ENCODE peak calls at places on chromosomes 2 and 18, in ten cellular contexts. P is A549, Q is GM12878, G is heart left ventricle, V is GM12891, T is K562, M is gastrocnemius medialis, Y is testis, X is Peyer's patch, A is tibial nerve. F is an unnamed sample.

GRCh38 chr2:109232306-109232705 is 103.3 kb downstream of the SH3RF3 start:
- DNase-seq in P (no peak), Q (no peak), G (no peak), V (no peak), T (no peak), M (no peak), Y (no peak), X (no peak), A (no peak), F (no peak)

GRCh38 chr2:221601376-221601775 is 29.3 kb upstream of the EPHA4 start:
- DNase-seq in P (no peak), Q (no peak), G (no peak), V (no peak), T (no peak), M (no peak), Y (no peak), X (no peak), A (no peak), F (no peak)

GRCh38 chr2:126657146-126657635 is 1.2 kb downstream of the GYPC start:
- DNase-seq in P (no peak), Q (no peak), G (peak), V (no peak), T (peak), M (peak), Y (peak), X (no peak), A (peak), F (peak)

GRCh38 chr2:151206446-151206968 is 55.2 kb downstream of the RBM43 start:
- DNase-seq in P (no peak), Q (no peak), G (no peak), V (no peak), T (no peak), M (no peak), Y (no peak), X (no peak), A (no peak), F (no peak)

GRCh38 chr18:63290456-63291200 is 28.9 kb downstream of the BCL2 start:
- DNase-seq in P (no peak), Q (no peak), G (no peak), V (no peak), T (no peak), M (no peak), Y (peak), X (no peak), A (no peak), F (no peak)

GRCh38 chr2:67917332-67918054 is 145.3 kb downstream of the C1D start:
- DNase-seq in P (peak), Q (no peak), G (no peak), V (no peak), T (no peak), M (no peak), Y (no peak), X (no peak), A (no peak), F (no peak)

GRCh38 chr2:157331696-157332095 is 6.1 kb upstream of the ERMN start:
- DNase-seq in P (no peak), Q (no peak), G (no peak), V (no peak), T (no peak), M (no peak), Y (no peak), X (no peak), A (no peak), F (no peak)

GRCh38 chr2:9087151-9087681 is 83.7 kb upstream of the MBOAT2 start:
- DNase-seq in P (no peak), Q (no peak), G (no peak), V (no peak), T (no peak), M (no peak), Y (no peak), X (no peak), A (no peak), F (no peak)

GRCh38 chr2:56656826-56657225 is 473.0 kb downstream of the CCDC85A start:
- DNase-seq in P (no peak), Q (no peak), G (no peak), V (no peak), T (no peak), M (no peak), Y (no peak), X (no peak), A (no peak), F (no peak)

GRCh38 chr2:3299703-3300102 is 77.9 kb downstream of the EIPR1 start:
- DNase-seq in P (no peak), Q (no peak), G (no peak), V (no peak), T (no peak), M (no peak), Y (no peak), X (peak), A (no peak), F (no peak)

GRCh38 chr2:70964596-70965386 is 13.6 kb upstream of the ANKRD53 start:
- DNase-seq in P (peak), Q (no peak), G (peak), V (peak), T (peak), M (no peak), Y (peak), X (peak), A (peak), F (peak)

GRCh38 chr2:55555977-55556376 is 36.5 kb downstream of the CFAP36 start:
- DNase-seq in P (no peak), Q (no peak), G (no peak), V (no peak), T (no peak), M (no peak), Y (no peak), X (no peak), A (no peak), F (no peak)
- TF ChIP-seq POLR2A in P (no peak), Q (no peak), G (no peak), V (no peak), T (no peak), M (no peak), Y (no peak), X (no peak), A (no peak), F (no peak)

GRCh38 chr2:233013027-233013461 is at the start of gene NGEF:
- DNase-seq in P (no peak), Q (no peak), G (no peak), V (no peak), T (no peak), M (no peak), Y (no peak), X (peak), A (no peak), F (no peak)
- TF ChIP-seq POLR2A in P (no peak), Q (no peak), G (no peak), V (no peak), T (no peak), M (no peak), Y (no peak), X (no peak), A (no peak), F (no peak)

GRCh38 chr2:73233154-73233931 is at the start of gene PRADC1:
- DNase-seq in P (peak), Q (peak), G (peak), V (peak), T (peak), M (peak), Y (peak), X (peak), A (peak), F (peak)
- TF ChIP-seq POLR2A in P (peak), Q (peak), G (no peak), V (peak), T (peak), M (peak), Y (no peak), X (peak), A (no peak), F (peak)

GRCh38 chr2:66439291-66440010 is 4.5 kb downstream of the MEIS1 start:
- DNase-seq in P (no peak), Q (no peak), G (peak), V (no peak), T (no peak), M (no peak), Y (no peak), X (peak), A (no peak), F (peak)
- TF ChIP-seq POLR2A in P (no peak), Q (no peak), G (no peak), V (no peak), T (no peak), M (no peak), Y (no peak), X (no peak), A (no peak), F (no peak)

GRCh38 chr2:47126783-47127182 is 28.3 kb downstream of the STPG4 start:
- DNase-seq in P (no peak), Q (no peak), G (no peak), V (no peak), T (no peak), M (no peak), Y (no peak), X (no peak), A (no peak), F (no peak)

GRCh38 chr2:47128705-47129104 is 26.4 kb downstream of the STPG4 start:
- DNase-seq in P (no peak), Q (no peak), G (no peak), V (no peak), T (no peak), M (no peak), Y (no peak), X (no peak), A (no peak), F (no peak)

GRCh38 chr2:47133046-47133445 is 22.1 kb downstream of the STPG4 start:
- DNase-seq in P (no peak), Q (no peak), G (no peak), V (no peak), T (no peak), M (no peak), Y (no peak), X (no peak), A (no peak), F (no peak)

GRCh38 chr2:47127862-47128543 is 27.1 kb downstream of the STPG4 start:
- DNase-seq in P (no peak), Q (no peak), G (no peak), V (no peak), T (no peak), M (no peak), Y (no peak), X (no peak), A (no peak), F (peak)

GRCh38 chr2:47129191-47129711 is 25.9 kb downstream of the STPG4 start:
- DNase-seq in P (no peak), Q (no peak), G (no peak), V (no peak), T (no peak), M (peak), Y (no peak), X (no peak), A (no peak), F (no peak)
- TF ChIP-seq POLR2A in P (no peak), Q (no peak), G (no peak), V (no peak), T (no peak), M (no peak), Y (no peak), X (no peak), A (no peak), F (no peak)

DNA sequence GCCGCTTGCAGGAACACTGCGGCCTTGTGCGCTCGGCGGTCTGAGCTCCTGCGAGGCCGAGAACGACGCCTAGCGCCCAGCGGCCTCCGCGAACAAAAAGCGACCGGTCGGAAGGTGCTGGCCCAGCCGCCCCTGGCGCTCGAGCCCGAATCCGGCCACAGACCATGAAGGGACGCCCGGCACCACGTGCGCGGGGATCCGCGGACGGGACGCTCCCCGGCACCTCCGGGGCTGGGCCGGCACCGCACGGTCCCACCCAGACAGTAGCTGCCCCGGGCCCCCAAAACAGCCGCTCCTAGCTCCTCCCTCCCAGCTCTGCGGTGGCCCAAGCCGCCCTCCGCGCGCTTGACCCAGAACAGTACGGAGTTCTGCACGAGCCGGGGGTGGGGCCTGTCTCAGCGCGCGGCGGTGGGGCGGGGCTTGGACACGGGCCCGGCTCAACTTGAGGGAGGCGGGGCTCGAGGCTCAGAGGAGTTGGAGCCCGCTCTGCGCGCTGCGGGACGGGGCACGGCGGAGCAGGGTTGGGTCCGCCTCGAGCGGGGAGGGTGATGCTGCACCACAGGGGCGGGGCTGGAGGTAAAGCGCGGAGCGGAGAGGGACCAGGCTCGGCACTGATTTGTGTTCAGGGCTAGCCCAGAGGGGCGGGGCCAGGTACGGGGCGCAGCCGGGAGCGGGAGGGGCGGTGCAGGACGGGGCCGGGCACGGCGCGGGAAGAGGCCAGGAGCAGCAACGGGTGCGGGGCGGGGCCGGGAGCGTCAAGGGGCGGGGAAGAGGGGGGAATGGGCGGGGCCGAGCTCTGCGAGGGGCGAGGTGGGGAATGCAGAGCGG is 538 bp upstream of the IMPA2 start:
- DNase-seq in P (peak), Q (peak), G (peak), V (peak), T (peak), M (peak), Y (peak), X (peak), A (peak), F (peak)
- TF ChIP-seq POLR2A in P (peak), Q (peak), G (peak), V (no peak), T (peak), M (peak), Y (no peak), X (peak), A (peak), F (peak)

GRCh38 chr18:77132369-77133050 is at the start of gene MBP:
- DNase-seq in P (no peak), Q (no peak), G (peak), V (peak), T (no peak), M (peak), Y (peak), X (peak), A (no peak), F (peak)
- TF ChIP-seq POLR2A in P (no peak), Q (peak), G (no peak), V (no peak), T (no peak), M (peak), Y (no peak), X (peak), A (peak), F (peak)

DNA sequence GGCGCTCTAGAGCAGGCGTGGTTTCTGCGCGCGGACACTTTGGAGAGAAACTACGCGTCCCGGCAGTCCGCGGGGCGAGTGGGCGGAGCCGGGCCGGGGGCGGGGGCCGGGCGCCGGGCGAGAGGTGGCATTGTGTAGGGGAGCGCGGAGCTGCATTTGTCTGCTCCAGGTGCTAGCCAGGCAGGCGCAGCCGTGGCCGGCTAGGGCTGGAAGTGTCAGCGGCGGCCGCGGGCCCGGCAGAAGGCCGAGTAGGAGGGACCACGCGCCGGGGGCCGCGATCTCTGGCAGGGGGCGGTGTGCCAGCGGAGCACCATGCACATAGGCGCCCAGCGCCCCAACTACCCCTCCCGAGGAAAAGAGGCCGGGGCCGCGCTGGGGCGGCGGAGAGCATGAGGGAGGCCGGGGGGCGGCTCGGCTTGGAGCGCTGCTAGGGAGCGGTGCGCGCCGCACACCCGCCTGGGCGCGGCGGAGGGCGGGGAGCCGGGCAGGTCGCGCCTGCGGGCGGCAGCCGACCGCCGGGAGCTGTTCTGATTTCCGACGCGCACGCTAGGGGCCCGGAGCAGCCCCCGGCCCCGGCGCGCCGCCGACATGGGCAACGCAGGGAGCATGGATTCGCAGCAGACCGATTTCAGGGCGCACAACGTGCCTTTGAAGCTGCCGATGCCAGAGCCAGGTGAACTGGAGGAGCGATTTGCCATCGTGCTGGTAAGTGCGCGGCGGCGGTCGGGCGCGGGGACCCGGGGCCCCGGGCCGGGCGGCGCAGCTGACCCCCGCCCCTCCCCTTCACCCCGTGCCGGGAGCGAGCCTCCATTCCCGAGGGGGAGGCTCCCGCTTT is at the start of gene FMNL2:
- DNase-seq in P (peak), Q (peak), G (peak), V (peak), T (peak), M (peak), Y (peak), X (peak), A (peak), F (peak)
- TF ChIP-seq POLR2A in P (peak), Q (peak), G (no peak), V (no peak), T (no peak), M (peak), Y (no peak), X (peak), A (peak), F (no peak)